ENCODE peak calls at places on chromosomes 16 and 17, in eight cellular contexts. T is keratinocyte, J is AG09309, C is mucosa of descending colon, N is nephron progenitor cell, I is lower leg skin, S is hepatocyte, Z is fibroblast of lung. D is an unnamed sample.

GRCh38 chr16:15701975-15702970 is 52.2 kb downstream of the NDE1 start:
- DNase-seq in T (no peak), J (no peak), C (no peak), N (no peak), I (no peak), S (no peak), Z (peak; percentile 10), D (no peak)

GRCh38 chr17:57707892-57708291 is 37.2 kb downstream of the CCDC182 start:
- DNase-seq in T (no peak), J (no peak), C (no peak), N (peak; percentile 59), I (no peak), S (peak; percentile 30), Z (peak; percentile 3), D (no peak)

GRCh38 chr17:10075919-10076318 is 122.5 kb downstream of the GAS7 start:
- DNase-seq in T (no peak), J (no peak), C (no peak), N (no peak), I (no peak), S (no peak), Z (no peak), D (no peak)

GRCh38 chr16:79977974-79978836 is 377.7 kb upstream of the MAF start:
- DNase-seq in T (no peak), J (no peak), C (no peak), N (no peak), I (no peak), S (no peak), Z (no peak), D (no peak)

GRCh38 chr17:17151055-17151454 is 55.1 kb downstream of the PLD6 start:
- DNase-seq in T (no peak), J (peak; percentile 75), C (no peak), N (no peak), I (no peak), S (no peak), Z (peak; percentile 43), D (no peak)

GRCh38 chr16:85112364-85112763 is at the start of gene CIBAR2:
- DNase-seq in T (no peak), J (no peak), C (no peak), N (peak; percentile 57), I (no peak), S (no peak), Z (no peak), D (peak; percentile 36)

GRCh38 chr17:62898239-62898864 is 67.7 kb upstream of the TANC2 start:
- DNase-seq in T (no peak), J (no peak), C (no peak), N (no peak), I (no peak), S (peak; percentile 35), Z (no peak), D (no peak)

GRCh38 chr17:40075216-40076100 is 12.7 kb downstream of the THRA start:
- DNase-seq in T (no peak), J (no peak), C (peak; percentile 88), N (peak; percentile 76), I (no peak), S (peak; percentile 84), Z (peak; percentile 75), D (peak; percentile 78)

GRCh38 chr16:75622762-75623605 is at the start of gene ADAT1:
- DNase-seq in T (peak; percentile 77), J (peak; percentile 77), C (peak; percentile 99), N (peak; percentile 97), I (peak; percentile 100), S (peak; percentile 99), Z (peak; percentile 98), D (peak; percentile 93)

GRCh38 chr16:86307518-86307903 is 202.8 kb upstream of the FOXF1 start:
- DNase-seq in T (no peak), J (peak; percentile 71), C (no peak), N (no peak), I (no peak), S (no peak), Z (peak; percentile 90), D (no peak)

GRCh38 chr17:416293-417206 is 63.9 kb upstream of the RPH3AL start:
- DNase-seq in T (no peak), J (no peak), C (peak; percentile 52), N (no peak), I (no peak), S (no peak), Z (no peak), D (no peak)

DNA sequence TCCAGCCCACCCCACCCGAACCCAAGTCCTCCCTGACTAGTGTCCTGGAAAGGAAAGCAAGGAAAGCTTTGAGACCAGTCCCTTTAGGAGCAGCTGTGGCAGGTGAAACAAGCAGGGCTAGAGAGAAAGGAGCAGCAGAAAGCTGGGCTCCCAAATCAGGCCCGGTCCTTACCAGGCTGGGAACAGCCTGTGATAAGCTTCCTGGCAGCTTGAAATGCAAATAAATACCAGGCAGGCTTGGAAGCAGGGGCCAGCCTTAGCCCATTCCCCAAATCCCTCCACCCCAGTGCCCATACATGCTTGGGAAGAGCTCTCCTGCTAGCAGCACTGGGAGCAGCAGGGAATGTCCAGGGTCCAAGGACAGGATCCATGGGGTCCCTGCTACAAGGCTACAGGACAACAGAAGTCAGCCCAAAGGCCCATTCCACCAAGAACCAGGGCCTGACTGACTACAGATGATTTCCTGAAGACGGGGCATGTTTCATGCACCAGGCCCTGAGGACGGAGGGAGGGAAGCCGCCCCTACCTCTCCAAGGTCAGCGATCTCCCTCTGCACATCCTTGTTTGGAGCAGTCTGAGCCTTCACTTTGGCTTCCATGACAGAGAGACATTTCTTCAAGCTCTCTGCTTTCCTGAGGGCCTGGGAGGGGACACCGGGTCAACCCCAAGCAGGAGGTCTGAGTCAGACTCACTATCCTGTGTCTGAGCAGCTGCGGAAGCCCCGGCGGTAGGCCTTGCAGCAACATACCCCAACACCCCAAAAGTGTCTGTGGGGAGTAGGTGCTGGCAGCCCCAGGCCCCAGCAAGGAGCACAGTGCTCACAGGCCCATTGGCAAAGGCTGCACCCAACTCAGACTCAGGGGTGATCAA is 2.6 kb upstream of the EXOSC6 start:
- DNase-seq in T (no peak), J (no peak), C (no peak), N (no peak), I (peak; percentile 66), S (no peak), Z (no peak), D (no peak)
- TF ChIP-seq CTCF in T (peak; percentile 0), J (no peak), C (no peak), N (no peak), I (no peak), S (no peak), Z (no peak), D (peak; percentile 34)

DNA sequence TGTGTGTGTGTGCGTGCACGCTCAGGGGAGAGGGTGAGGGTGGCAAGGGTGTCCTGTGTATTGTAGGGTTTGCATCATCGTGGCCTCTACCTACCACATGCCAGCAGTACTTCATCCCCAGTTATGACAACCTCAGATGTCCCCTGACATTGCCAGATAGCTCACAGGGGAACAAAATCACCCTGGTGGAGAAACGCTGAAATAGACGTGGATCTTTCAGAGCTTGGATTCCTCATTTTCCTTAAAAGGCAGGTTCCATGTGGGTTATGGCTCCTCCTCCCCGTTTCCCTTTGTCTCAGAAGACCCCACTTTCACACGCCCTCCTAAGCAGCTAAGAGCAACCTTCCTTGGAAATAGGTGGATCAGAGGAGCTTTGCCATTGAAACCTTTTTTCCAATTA is 75.2 kb upstream of the IRX3 start:
- DNase-seq in T (no peak), J (no peak), C (no peak), N (no peak), I (no peak), S (no peak), Z (no peak), D (no peak)
- TF ChIP-seq CTCF in T (no peak), J (peak; percentile 7), C (no peak), N (no peak), I (no peak), S (no peak), Z (peak; percentile 11), D (no peak)

GRCh38 chr16:29961479-29962343 is at the start of gene TMEM219:
- DNase-seq in T (peak; percentile 40), J (peak; percentile 37), C (peak; percentile 94), N (peak; percentile 93), I (peak; percentile 97), S (peak; percentile 96), Z (peak; percentile 80), D (peak; percentile 87)
- TF ChIP-seq CTCF in T (no peak), J (peak; percentile 40), C (peak; percentile 9), N (peak; percentile 18), I (no peak), S (peak; percentile 30), Z (peak; percentile 41), D (peak; percentile 62)

GRCh38 chr17:79806863-79807720 is 10.2 kb upstream of the CBX8 start:
- DNase-seq in T (no peak), J (no peak), C (no peak), N (no peak), I (no peak), S (no peak), Z (no peak), D (no peak)

GRCh38 chr17:79811036-79811887 is 14.4 kb upstream of the CBX8 start:
- DNase-seq in T (no peak), J (no peak), C (peak; percentile 65), N (peak; percentile 62), I (no peak), S (peak; percentile 68), Z (no peak), D (no peak)

GRCh38 chr17:79810138-79811027 is 13.5 kb upstream of the CBX8 start:
- DNase-seq in T (no peak), J (no peak), C (peak; percentile 85), N (peak; percentile 85), I (no peak), S (peak; percentile 92), Z (peak; percentile 71), D (peak; percentile 68)

GRCh38 chr17:79809530-79810137 is 12.8 kb upstream of the CBX8 start:
- DNase-seq in T (no peak), J (no peak), C (peak; percentile 60), N (no peak), I (no peak), S (no peak), Z (no peak), D (no peak)

DNA sequence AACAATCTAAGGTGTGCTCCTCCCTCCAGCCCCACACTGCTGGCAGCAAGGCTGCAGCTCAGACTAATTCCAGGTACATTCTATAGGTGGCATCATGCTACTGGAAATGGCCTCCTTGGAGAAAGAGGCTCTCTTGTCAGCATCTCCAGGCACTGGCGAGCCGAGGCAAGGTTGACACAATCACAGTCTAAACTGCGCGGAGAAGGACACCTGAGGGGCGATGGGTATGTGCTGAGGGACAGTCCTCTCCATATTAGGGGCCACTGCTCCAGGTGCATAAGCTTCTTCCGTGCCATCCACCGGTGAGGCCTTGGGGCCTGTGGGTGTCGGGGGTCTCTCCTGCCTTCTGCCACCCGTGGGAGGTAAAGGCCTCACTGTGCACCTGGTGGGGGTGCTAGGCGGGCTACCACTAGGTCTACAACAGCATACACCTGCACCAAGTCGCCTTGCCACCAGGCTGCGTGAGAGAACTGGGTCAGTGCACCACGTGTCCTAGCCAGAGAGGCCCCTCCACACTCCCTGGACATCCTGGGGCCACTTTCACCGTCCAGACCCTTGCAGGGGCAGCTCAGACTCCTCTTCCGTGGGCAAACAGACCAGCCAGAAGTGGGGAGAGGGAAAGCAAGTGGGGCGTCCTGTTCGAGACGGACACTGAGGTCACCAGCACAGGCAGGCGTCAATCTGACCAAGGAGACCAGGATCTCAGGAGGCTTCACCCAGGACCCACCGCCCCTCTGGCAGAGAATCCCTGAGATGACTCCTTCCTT is 12.1 kb upstream of the CBX8 start:
- DNase-seq in T (no peak), J (no peak), C (no peak), N (no peak), I (no peak), S (peak; percentile 75), Z (peak; percentile 50), D (no peak)
- TF ChIP-seq CTCF in T (peak; percentile 77), J (no peak), C (peak; percentile 42), N (peak; percentile 13), I (no peak), S (peak; percentile 54), Z (peak; percentile 29), D (no peak)